ENCODE peak calls at places on chromosome 17, in nine cellular contexts. S is BE2C; Q is sigmoid colon; U is OCI-LY7; T is keratinocyte; W is heart left ventricle; B is upper lobe of left lung; N is cardiac muscle cell; Z is CD8-positive, alpha-beta T cell. K is an unnamed sample.

GRCh38 chr17:2262146-2262587 is 41.4 kb downstream of the SMG6 start:
- DNase-seq in S (no peak), Q (no peak), U (no peak), T (no peak), W (no peak), B (no peak), N (no peak), Z (no peak), K (no peak)

GRCh38 chr17:55830699-55831098 is 79.8 kb downstream of the PCTP start:
- DNase-seq in S (peak; percentile 27), Q (no peak), U (no peak), T (no peak), W (no peak), B (no peak), N (no peak), Z (no peak), K (no peak)

GRCh38 chr17:62948370-62948769 is 17.7 kb upstream of the TANC2 start:
- DNase-seq in S (no peak), Q (no peak), U (no peak), T (no peak), W (no peak), B (no peak), N (no peak), Z (no peak), K (no peak)

GRCh38 chr17:64006361-64007088 is 8.4 kb downstream of the PRR29 start:
- DNase-seq in S (peak; percentile 90), Q (peak; percentile 66), U (no peak), T (no peak), W (peak; percentile 84), B (no peak), N (no peak), Z (no peak), K (no peak)

GRCh38 chr17:38464723-38465419 is 36.6 kb downstream of the ARHGAP23 start:
- DNase-seq in S (peak; percentile 83), Q (peak; percentile 97), U (no peak), T (peak; percentile 48), W (peak; percentile 91), B (peak; percentile 93), N (no peak), Z (no peak), K (no peak)

GRCh38 chr17:63142836-63143235 is 176.8 kb downstream of the TANC2 start:
- DNase-seq in S (no peak), Q (no peak), U (no peak), T (no peak), W (no peak), B (no peak), N (no peak), Z (no peak), K (no peak)

GRCh38 chr17:16437083-16437482 is 21.7 kb downstream of the TRPV2 start:
- DNase-seq in S (no peak), Q (no peak), U (no peak), T (no peak), W (no peak), B (no peak), N (no peak), Z (no peak), K (no peak)

GRCh38 chr17:11598274-11599221 is at the start of gene DNAH9:
- DNase-seq in S (peak; percentile 91), Q (peak; percentile 97), U (no peak), T (peak; percentile 7), W (peak; percentile 94), B (peak; percentile 97), N (peak; percentile 99), Z (no peak), K (no peak)

GRCh38 chr17:30964878-30965277 is 6.0 kb upstream of the RNF135 start:
- DNase-seq in S (no peak), Q (no peak), U (no peak), T (no peak), W (no peak), B (no peak), N (no peak), Z (no peak), K (no peak)

GRCh38 chr17:81230043-81230820 is 7.5 kb upstream of the CEP131 start:
- DNase-seq in S (no peak), Q (no peak), U (peak; percentile 52), T (no peak), W (no peak), B (peak; percentile 80), N (no peak), Z (no peak), K (no peak)

GRCh38 chr17:28900986-28901726 is 1.7 kb downstream of the DHRS13 start:
- DNase-seq in S (no peak), Q (no peak), U (peak; percentile 48), T (no peak), W (no peak), B (peak; percentile 76), N (no peak), Z (no peak), K (no peak)

GRCh38 chr17:57470906-57471305 is 214.6 kb downstream of the MSI2 start:
- DNase-seq in S (no peak), Q (no peak), U (no peak), T (no peak), W (no peak), B (no peak), N (no peak), Z (no peak), K (no peak)
- H3K4me1 ChIP-seq in S (peaks cover 14% of the 10 kb centered on the region), Q (peaks cover 12% of the 10 kb centered on the region), U (peaks cover 23% of the 10 kb centered on the region), T (no peaks in the 10 kb centered on the region), W (peaks cover 44% of the 10 kb centered on the region), B (peaks cover 5% of the 10 kb centered on the region), N (peaks cover 36% of the 10 kb centered on the region), Z (no peaks in the 10 kb centered on the region), K (no peaks in the 10 kb centered on the region)

GRCh38 chr17:77326636-77327035 is 185.9 kb downstream of the SEC14L1 start:
- DNase-seq in S (no peak), Q (peak; percentile 56), U (no peak), T (no peak), W (peak; percentile 7), B (no peak), N (no peak), Z (no peak), K (no peak)

GRCh38 chr17:77325826-77326581 is 185.2 kb downstream of the SEC14L1 start:
- DNase-seq in S (no peak), Q (peak; percentile 67), U (peak; percentile 69), T (no peak), W (peak; percentile 24), B (no peak), N (no peak), Z (no peak), K (peak; percentile 29)

GRCh38 chr17:77327181-77327565 is 186.4 kb downstream of the SEC14L1 start:
- DNase-seq in S (no peak), Q (peak; percentile 64), U (no peak), T (no peak), W (peak; percentile 14), B (no peak), N (no peak), Z (no peak), K (no peak)

GRCh38 chr17:77328823-77329740 is 188.3 kb downstream of the SEC14L1 start:
- DNase-seq in S (no peak), Q (peak; percentile 63), U (no peak), T (no peak), W (peak; percentile 14), B (no peak), N (no peak), Z (no peak), K (no peak)

GRCh38 chr17:77327566-77328463 is 187.0 kb downstream of the SEC14L1 start:
- DNase-seq in S (no peak), Q (peak; percentile 62), U (peak; percentile 53), T (no peak), W (peak; percentile 15), B (no peak), N (no peak), Z (no peak), K (no peak)
- H3K4me1 ChIP-seq in S (peaks cover 15% of the 10 kb centered on the region), Q (peaks cover 69% of the 10 kb centered on the region), U (peaks cover 100% of the 10 kb centered on the region), T (peaks cover 57% of the 10 kb centered on the region), W (peaks cover 35% of the 10 kb centered on the region), B (peaks cover 49% of the 10 kb centered on the region), N (peaks cover 14% of the 10 kb centered on the region), Z (peaks cover 67% of the 10 kb centered on the region), K (peaks cover 56% of the 10 kb centered on the region)

DNA sequence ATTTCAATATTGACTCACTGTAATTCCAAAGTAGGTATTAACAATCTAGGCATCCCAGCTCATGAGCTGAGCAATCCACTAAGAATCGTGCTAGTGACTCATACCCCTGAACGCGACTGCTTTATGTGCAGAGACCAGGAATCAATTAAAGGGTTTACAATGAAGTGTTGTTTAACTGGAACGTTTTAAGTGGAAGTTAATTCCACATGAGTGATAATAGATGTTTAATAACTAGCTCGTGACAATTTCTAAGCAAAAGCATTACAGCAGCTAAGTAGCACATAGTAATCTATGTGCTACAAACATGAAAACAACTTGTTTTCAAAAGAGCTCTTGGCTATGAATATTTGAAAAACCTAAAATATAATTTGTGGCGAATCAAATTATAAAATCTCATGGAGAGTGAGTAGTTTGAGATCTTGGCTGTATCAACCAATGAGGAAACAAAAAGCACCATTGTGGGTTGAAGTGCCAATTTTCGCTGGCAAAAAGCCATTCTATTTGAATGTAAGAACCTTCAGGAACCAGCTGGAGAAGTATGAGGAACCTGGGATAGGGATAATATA is 9.4 kb downstream of the GJC1 start:
- DNase-seq in S (no peak), Q (peak; percentile 59), U (no peak), T (peak; percentile 75), W (no peak), B (no peak), N (no peak), Z (no peak), K (no peak)
- H3K4me1 ChIP-seq in S (peaks cover 2% of the 10 kb centered on the region), Q (peaks cover 82% of the 10 kb centered on the region), U (no peaks in the 10 kb centered on the region), T (peaks cover 33% of the 10 kb centered on the region), W (peaks cover 12% of the 10 kb centered on the region), B (no peaks in the 10 kb centered on the region), N (no peaks in the 10 kb centered on the region), Z (no peaks in the 10 kb centered on the region), K (no peaks in the 10 kb centered on the region)

DNA sequence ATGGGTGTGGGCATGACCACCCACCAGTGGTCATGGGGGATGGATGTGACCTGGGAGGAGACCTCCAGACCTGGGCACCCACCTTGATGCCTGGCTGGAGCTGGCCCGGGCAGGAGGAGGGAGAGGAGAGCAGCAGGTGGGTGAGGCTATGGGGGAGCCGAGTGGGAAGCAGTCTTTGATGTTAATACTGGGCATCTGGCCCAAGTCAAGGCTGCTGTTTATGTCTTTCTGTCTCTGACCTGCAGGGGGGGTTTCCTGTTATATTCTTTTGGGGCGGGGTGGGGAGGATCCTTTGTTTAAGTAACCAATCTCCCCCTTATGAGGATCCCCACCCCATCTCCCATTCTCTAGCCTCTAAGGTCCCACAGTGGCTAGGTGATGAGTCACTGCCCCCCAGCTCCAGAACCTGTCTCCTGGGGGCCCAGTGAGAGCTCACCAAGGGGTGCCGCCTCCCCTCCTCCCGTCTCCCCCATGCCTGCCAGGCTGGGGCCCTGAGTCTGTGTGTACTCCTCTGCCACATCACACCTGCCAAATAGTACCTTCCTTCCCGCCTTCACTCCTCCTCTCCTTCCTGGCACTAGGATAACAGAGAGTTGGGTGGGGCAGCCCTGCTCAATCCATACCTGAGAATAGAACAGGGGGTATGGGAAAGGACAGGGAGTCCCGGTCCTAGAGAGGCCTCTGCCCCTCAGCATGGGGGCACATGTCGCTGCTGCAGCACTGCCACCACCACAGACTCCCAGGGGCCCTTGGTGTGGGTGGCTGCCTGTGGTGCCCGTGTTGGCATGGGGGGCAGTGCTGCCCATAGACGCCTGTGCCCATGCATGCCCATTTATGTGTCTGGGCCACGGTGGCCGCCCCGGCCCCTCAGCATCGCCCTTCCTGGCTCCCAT is 7.2 kb downstream of the THRA start:
- DNase-seq in S (peak; percentile 35), Q (peak; percentile 87), U (peak; percentile 61), T (no peak), W (peak; percentile 49), B (peak; percentile 82), N (no peak), Z (peak; percentile 63), K (no peak)
- H3K4me1 ChIP-seq in S (peaks cover 62% of the 10 kb centered on the region), Q (peaks cover 99% of the 10 kb centered on the region), U (peaks cover 36% of the 10 kb centered on the region), T (peaks cover 54% of the 10 kb centered on the region), W (peaks cover 99% of the 10 kb centered on the region), B (peaks cover 89% of the 10 kb centered on the region), N (peaks cover 76% of the 10 kb centered on the region), Z (peaks cover 87% of the 10 kb centered on the region), K (peaks cover 63% of the 10 kb centered on the region)

GRCh38 chr17:9095390-9095789 is 74.1 kb downstream of the NTN1 start:
- DNase-seq in S (no peak), Q (no peak), U (no peak), T (no peak), W (no peak), B (no peak), N (no peak), Z (no peak), K (no peak)
- H3K4me1 ChIP-seq in S (no peaks in the 10 kb centered on the region), Q (no peaks in the 10 kb centered on the region), U (no peaks in the 10 kb centered on the region), T (no peaks in the 10 kb centered on the region), W (no peaks in the 10 kb centered on the region), B (no peaks in the 10 kb centered on the region), N (no peaks in the 10 kb centered on the region), Z (no peaks in the 10 kb centered on the region), K (no peaks in the 10 kb centered on the region)

K was measured in naive thymus-derived CD4-positive, alpha-beta T cell.